ENCODE peak calls at places on chromosome 7, in eight cellular contexts. E is esophagus muscularis mucosa, G is Panc1, K is SK-N-SH, H is HepG2, J is stomach, V is GM23338, I is HCT116. W is an unnamed sample.
A peak's percentile ranks its signal among the peaks of the same experiment; 100 is the strongest.

GRCh38 chr7:44750921-44751571 is 2.4 kb downstream of the ZMIZ2 start:
- DNase-seq in I (no peak), E (no peak), K (no peak), V (no peak), G (no peak), H (no peak), J (no peak), W (no peak)

GRCh38 chr7:95201718-95202117 is 122.6 kb downstream of the PON1 start:
- DNase-seq in H (no peak), V (no peak), K (no peak), G (no peak), I (no peak), E (no peak), J (no peak), W (no peak)

GRCh38 chr7:131289051-131289450 is 38.6 kb upstream of the MKLN1 start:
- DNase-seq in G (no peak), J (no peak), I (no peak), K (no peak), H (no peak), E (no peak), V (no peak), W (no peak)

GRCh38 chr7:4715385-4715770 is 33.3 kb downstream of the FOXK1 start:
- DNase-seq in E (no peak), H (peak; percentile 83), K (no peak), I (no peak), J (no peak), G (no peak), V (no peak), W (peak; percentile 90)

GRCh38 chr7:30751696-30752273 is at the start of gene INMT:
- DNase-seq in G (no peak), K (no peak), V (no peak), J (no peak), E (no peak), H (no peak), I (no peak), W (no peak)

GRCh38 chr7:14054125-14054524 is 64.7 kb upstream of the ETV1 start:
- DNase-seq in V (no peak), E (no peak), J (no peak), K (no peak), G (no peak), H (no peak), I (no peak), W (no peak)

GRCh38 chr7:3950249-3950648 is 649.2 kb downstream of the SDK1 start:
- DNase-seq in I (no peak), J (no peak), G (no peak), V (no peak), H (no peak), K (no peak), E (no peak), W (no peak)

GRCh38 chr7:44177570-44178131 is 11.6 kb downstream of the GCK start:
- DNase-seq in J (no peak), E (no peak), H (no peak), G (no peak), I (no peak), V (no peak), K (no peak), W (no peak)

GRCh38 chr7:19368540-19368939 is 223.3 kb upstream of the FERD3L start:
- DNase-seq in J (no peak), K (no peak), H (no peak), I (no peak), V (peak; percentile 31), G (no peak), E (no peak), W (no peak)

GRCh38 chr7:155916926-155917655 is 104.8 kb upstream of the SHH start:
- DNase-seq in K (no peak), J (peak; percentile 53), I (no peak), E (no peak), V (no peak), G (no peak), H (no peak), W (no peak)

GRCh38 chr7:17706734-17707133 is 233.6 kb downstream of the SNX13 start:
- DNase-seq in K (peak; percentile 43), H (peak; percentile 46), J (peak; percentile 42), I (peak; percentile 65), V (peak; percentile 86), E (no peak), G (peak; percentile 77), W (no peak)

GRCh38 chr7:17709599-17709998 is 230.7 kb downstream of the SNX13 start:
- DNase-seq in H (no peak), E (no peak), K (no peak), J (no peak), V (no peak), I (no peak), G (no peak), W (no peak)

GRCh38 chr7:17709127-17709526 is 231.2 kb downstream of the SNX13 start:
- DNase-seq in J (no peak), E (no peak), G (no peak), I (no peak), V (no peak), K (no peak), H (no peak), W (no peak)

GRCh38 chr7:17710312-17710711 is 230.0 kb downstream of the SNX13 start:
- DNase-seq in J (no peak), K (no peak), H (no peak), I (no peak), G (no peak), V (peak; percentile 12), E (no peak), W (no peak)

DNA sequence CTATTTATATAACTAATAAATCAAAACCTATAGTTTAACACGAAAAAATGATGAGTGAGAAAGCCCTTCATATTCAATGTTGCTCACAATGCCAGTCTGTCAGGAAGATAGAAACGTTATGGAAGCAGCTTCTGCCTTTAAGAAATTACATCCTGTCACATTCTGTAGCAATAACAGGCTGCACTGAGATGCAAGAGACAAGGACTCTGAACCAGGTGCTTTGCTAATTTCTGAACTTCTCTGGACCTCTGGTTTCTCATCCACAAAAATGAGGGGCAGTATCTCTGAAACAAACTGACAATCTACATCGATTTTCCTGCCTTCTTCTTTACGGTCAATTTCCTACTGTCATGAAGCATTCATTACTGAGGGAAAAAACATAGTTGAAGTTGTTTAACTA is 234.0 kb downstream of the SNX13 start:
- DNase-seq in I (no peak), K (no peak), V (no peak), G (no peak), E (no peak), H (no peak), J (no peak), W (no peak)
- H3K4me1 ChIP-seq in I (no peaks in the 10 kb centered on the region), K (no peaks in the 10 kb centered on the region), V (no peaks in the 10 kb centered on the region), G (no peaks in the 10 kb centered on the region), E (no peaks in the 10 kb centered on the region), H (no peaks in the 10 kb centered on the region), J (no peaks in the 10 kb centered on the region), W (no peaks in the 10 kb centered on the region)

GRCh38 chr7:28067171-28067570 is 113.4 kb downstream of the JAZF1 start:
- DNase-seq in V (no peak), G (no peak), E (no peak), K (no peak), I (no peak), J (no peak), H (no peak), W (no peak)

GRCh38 chr7:28071570-28071969 is 109.0 kb downstream of the JAZF1 start:
- DNase-seq in E (no peak), H (no peak), G (no peak), K (no peak), J (no peak), V (no peak), I (no peak), W (no peak)

GRCh38 chr7:28069788-28070187 is 110.8 kb downstream of the JAZF1 start:
- DNase-seq in G (no peak), J (no peak), K (no peak), I (no peak), V (no peak), H (no peak), E (no peak), W (no peak)

GRCh38 chr7:28070311-28071055 is 110.1 kb downstream of the JAZF1 start:
- DNase-seq in H (no peak), E (no peak), I (no peak), G (no peak), V (no peak), J (no peak), K (no peak), W (no peak)

DNA sequence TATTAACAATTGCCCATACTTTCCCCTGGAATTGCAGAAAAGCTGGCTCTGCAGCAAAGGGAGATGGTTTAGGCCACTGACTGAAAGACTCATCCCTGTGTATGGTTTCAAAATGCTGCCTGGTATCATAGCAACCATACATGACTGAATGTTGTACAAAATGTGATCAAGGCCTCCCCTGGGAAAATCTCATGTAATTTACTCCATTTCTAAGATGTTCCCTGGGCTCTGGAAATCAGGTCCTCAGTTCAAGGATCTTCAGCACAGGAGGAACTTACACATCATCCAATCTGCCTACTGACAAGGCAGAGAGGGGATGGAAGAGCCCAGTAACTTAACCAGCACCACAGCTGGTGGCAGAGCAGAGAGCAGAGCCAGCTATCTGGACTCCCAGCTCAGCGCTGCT is 111.8 kb downstream of the JAZF1 start:
- DNase-seq in V (no peak), E (no peak), J (no peak), K (no peak), H (no peak), G (no peak), I (no peak), W (no peak)
- TF ChIP-seq POLR2AphosphoS5 in V (no peak), E (no peak), J (no peak), K (no peak), H (no peak), G (no peak), I (no peak), W (no peak)

DNA sequence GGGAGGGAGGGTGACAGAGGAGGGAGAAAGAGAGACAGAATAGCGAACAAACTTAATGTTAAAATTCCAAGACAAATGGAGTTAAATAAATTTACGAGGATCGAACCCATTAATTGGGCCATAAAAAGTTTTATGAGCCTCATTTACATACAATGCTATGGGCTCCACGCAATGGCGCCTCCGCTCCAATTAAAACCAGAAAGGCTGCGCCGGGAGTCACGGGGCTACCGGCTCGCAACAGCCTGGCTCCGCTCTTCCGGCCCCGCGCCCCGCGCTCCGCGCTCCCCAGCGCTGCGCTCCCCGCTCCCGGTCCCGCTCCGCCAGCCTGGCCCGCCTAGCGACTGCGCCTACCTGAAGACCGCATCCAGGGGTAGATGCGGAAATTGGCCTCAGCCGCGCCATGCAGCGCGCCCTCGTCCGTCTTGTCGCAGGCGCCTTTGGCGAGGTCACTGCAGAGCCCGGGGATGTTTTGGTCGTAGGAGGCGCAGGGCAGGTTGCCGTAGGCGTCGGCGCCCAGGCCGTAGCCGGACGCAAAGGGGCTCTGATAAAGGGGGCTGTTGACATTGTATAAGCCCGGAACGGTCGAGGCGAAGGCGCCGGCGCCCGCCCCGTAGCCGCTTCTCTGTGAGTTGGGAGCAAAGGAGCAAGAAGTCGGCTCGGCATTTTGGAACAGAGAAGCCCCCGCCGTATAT is 513 bp downstream of the HOXA7 start:
- DNase-seq in K (no peak), I (no peak), J (peak; percentile 24), H (no peak), E (no peak), G (no peak), V (peak; percentile 54), W (peak; percentile 87)
- H3K27ac ChIP-seq in K (no peak overlapping the region), I (peak overlapping the region; percentile 91), J (peak overlapping the region; percentile 99), H (no peak overlapping the region), E (no peak overlapping the region), G (no peak overlapping the region), V (no peak overlapping the region), W (peak overlapping the region; percentile 82)

DNA sequence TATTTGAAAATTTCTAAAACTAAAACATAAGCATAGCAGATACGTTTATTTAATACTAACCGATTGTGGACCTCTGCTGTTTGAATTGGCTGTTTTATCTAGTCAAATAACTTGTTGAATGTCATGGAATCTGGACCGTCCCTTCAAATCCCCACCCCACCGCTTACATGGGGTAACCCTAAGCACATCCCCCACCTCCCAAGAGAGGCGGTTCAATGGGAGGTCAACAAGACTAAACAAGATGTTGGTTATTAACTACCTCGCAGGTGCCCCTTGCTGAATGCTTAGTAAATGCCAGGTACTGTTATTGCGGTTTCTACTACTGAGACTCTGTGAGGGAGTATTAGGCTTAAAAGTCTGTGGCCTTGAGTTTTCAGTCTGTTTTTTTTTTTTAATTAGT is 70.9 kb downstream of the DAGLB start:
- DNase-seq in J (no peak), I (no peak), G (no peak), E (no peak), K (no peak), V (peak; percentile 34), H (peak; percentile 90), W (no peak)
- H3K4me1 ChIP-seq in J (peaks cover 68% of the 10 kb centered on the region), I (peaks cover 49% of the 10 kb centered on the region), G (peaks cover 32% of the 10 kb centered on the region), E (peaks cover 66% of the 10 kb centered on the region), K (peaks cover 11% of the 10 kb centered on the region), V (peaks cover 24% of the 10 kb centered on the region), H (peaks cover 55% of the 10 kb centered on the region), W (peaks cover 41% of the 10 kb centered on the region)

W was measured in upper lobe of left lung.